ENCODE peak calls at places on chromosomes 2 and 18, in five cellular contexts. X is CD8-positive, alpha-beta T cell; C is epithelial cell of esophagus; K is gastrocnemius medialis; G is fibroblast of the aortic adventitia. N is an unnamed sample.

GRCh38 chr2:165227571-165227970 is 11.6 kb upstream of the SCN2A start:
- DNase-seq in X (no peak), C (no peak), K (no peak), G (no peak), N (no peak)

GRCh38 chr2:65663831-65664407 is 231.5 kb upstream of the SPRED2 start:
- DNase-seq in X (no peak), C (no peak), K (no peak), G (no peak), N (no peak)

GRCh38 chr2:74066491-74067203 is 81.1 kb downstream of the BOLA3 start:
- DNase-seq in X (no peak), C (peak), K (no peak), G (peak), N (no peak)

GRCh38 chr2:38013158-38013752 is 62.7 kb downstream of the CYP1B1 start:
- DNase-seq in X (no peak), C (peak), K (no peak), G (peak), N (no peak)

GRCh38 chr2:46007412-46007811 is 289.8 kb upstream of the EPAS1 start:
- DNase-seq in X (no peak), C (no peak), K (no peak), G (no peak), N (no peak)

GRCh38 chr18:58808349-58808748 is 56.3 kb upstream of the ZNF532 start:
- DNase-seq in X (no peak), C (no peak), K (no peak), G (no peak), N (no peak)

GRCh38 chr2:104321141-104321799 is 532.6 kb upstream of the POU3F3 start:
- DNase-seq in X (no peak), C (no peak), K (no peak), G (no peak), N (no peak)

GRCh38 chr2:8876628-8877027 is 39.2 kb upstream of the KIDINS220 start:
- DNase-seq in X (no peak), C (no peak), K (no peak), G (no peak), N (no peak)

GRCh38 chr18:7755753-7756475 is 188.8 kb downstream of the PTPRM start:
- DNase-seq in X (no peak), C (peak), K (no peak), G (peak), N (no peak)
- TF ChIP-seq CTCF in X (no peak), C (peak), K (no peak), G (peak), N (peak)

GRCh38 chr2:168350380-168350779 is 103.0 kb upstream of the STK39 start:
- DNase-seq in X (no peak), C (no peak), K (no peak), G (peak), N (no peak)
- TF ChIP-seq CTCF in X (no peak), C (peak), K (no peak), G (no peak), N (no peak)

GRCh38 chr2:99660616-99661416 is 171.0 kb upstream of the REV1 start:
- DNase-seq in X (no peak), C (no peak), K (no peak), G (no peak), N (peak)

GRCh38 chr2:99670768-99671734 is 181.2 kb upstream of the REV1 start:
- DNase-seq in X (no peak), C (no peak), K (no peak), G (peak), N (peak)

GRCh38 chr2:99663641-99664040 is 173.8 kb upstream of the REV1 start:
- DNase-seq in X (no peak), C (no peak), K (no peak), G (no peak), N (no peak)

GRCh38 chr2:99662761-99663341 is 173.0 kb upstream of the REV1 start:
- DNase-seq in X (no peak), C (no peak), K (peak), G (peak), N (peak)

DNA sequence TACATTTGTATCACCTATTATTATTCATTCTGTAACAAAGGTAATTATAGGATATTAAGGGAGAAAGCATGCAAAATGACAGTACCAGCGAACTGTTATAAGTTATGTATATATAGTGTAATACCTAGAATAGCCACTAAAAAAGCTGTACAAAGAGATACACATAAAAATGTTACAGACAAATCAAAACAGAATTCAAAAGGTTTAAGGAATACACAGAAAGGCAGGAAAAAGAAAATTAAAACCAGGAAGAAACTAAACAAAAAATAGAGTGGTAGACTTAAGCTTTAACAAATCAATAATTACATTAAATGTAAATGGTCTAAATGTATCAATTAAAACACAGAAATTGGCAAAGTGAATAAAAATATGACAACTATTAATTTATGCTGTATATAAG is 176.4 kb upstream of the REV1 start:
- DNase-seq in X (no peak), C (no peak), K (no peak), G (no peak), N (no peak)
- TF ChIP-seq CTCF in X (no peak), C (no peak), K (no peak), G (peak), N (no peak)

GRCh38 chr18:62938006-62938405 is 222.7 kb downstream of the PHLPP1 start:
- DNase-seq in X (no peak), C (no peak), K (no peak), G (peak), N (no peak)

GRCh38 chr18:62933261-62933887 is 218.0 kb downstream of the PHLPP1 start:
- DNase-seq in X (no peak), C (no peak), K (no peak), G (no peak), N (no peak)

GRCh38 chr18:62937065-62937464 is 221.7 kb downstream of the PHLPP1 start:
- DNase-seq in X (no peak), C (peak), K (no peak), G (peak), N (no peak)

GRCh38 chr18:62938451-62938850 is 223.1 kb downstream of the PHLPP1 start:
- DNase-seq in X (no peak), C (no peak), K (no peak), G (no peak), N (no peak)

DNA sequence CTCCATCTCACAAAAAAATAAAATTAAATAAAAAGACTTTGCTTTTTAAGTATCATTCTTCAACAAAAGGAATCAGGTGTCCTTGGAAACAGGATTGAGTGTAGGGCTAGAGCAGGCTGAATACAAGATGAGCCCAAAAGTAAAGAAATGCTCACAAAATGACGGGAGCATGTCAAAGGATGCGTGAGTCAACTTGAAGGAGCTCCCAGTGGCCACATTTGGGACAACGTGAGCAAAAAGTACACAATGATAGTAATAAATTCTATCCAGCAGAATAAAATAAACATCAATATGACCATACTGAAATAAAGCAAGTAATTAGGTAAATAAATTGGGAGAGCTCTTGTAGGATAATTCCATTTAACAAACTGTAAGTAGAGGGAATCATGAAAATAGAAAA is 220.7 kb downstream of the PHLPP1 start:
- DNase-seq in X (no peak), C (no peak), K (no peak), G (no peak), N (no peak)
- TF ChIP-seq CTCF in X (no peak), C (no peak), K (no peak), G (no peak), N (no peak)

GRCh38 chr2:237432484-237433092 is 18.6 kb upstream of the COL6A3 start:
- DNase-seq in X (peak), C (peak), K (no peak), G (peak), N (peak)
- TF ChIP-seq CTCF in X (no peak), C (no peak), K (no peak), G (peak), N (peak)

DNA sequence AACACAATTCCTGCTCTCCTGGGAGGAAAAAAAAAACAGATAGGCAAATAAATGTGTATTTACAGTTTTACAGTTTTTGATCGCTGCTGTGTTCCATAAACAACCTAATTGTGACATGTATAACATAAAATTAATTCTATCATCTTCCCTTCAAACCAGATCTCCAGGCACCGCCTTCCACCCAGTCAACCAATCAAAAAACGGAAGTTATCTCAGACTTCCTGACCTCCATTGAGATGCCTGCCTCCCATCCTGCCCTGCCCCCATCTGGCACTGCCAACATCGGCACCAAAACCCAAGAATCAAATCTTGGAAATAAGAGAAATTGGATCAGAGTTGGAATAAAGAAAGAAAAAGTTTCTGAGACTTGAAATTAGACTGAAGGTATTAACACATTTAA is 3.1 kb upstream of the RIOK3 start:
- DNase-seq in X (no peak), C (no peak), K (no peak), G (no peak), N (no peak)
- TF ChIP-seq CTCF in X (no peak), C (no peak), K (no peak), G (no peak), N (no peak)

GRCh38 chr2:237723613-237724012 is 75.0 kb upstream of the RBM44 start:
- DNase-seq in X (no peak), C (peak), K (no peak), G (no peak), N (peak)
- TF ChIP-seq CTCF in X (no peak), C (no peak), K (no peak), G (no peak), N (no peak)

GRCh38 chr2:142040554-142040953 is 90.3 kb downstream of the LRP1B start:
- DNase-seq in X (no peak), C (no peak), K (no peak), G (no peak), N (no peak)

GRCh38 chr2:142038826-142039225 is 92.0 kb downstream of the LRP1B start:
- DNase-seq in X (no peak), C (peak), K (no peak), G (no peak), N (no peak)

GRCh38 chr2:142037051-142037450 is 93.8 kb downstream of the LRP1B start:
- DNase-seq in X (no peak), C (peak), K (no peak), G (no peak), N (no peak)

GRCh38 chr2:142041105-142041504 is 89.7 kb downstream of the LRP1B start:
- DNase-seq in X (no peak), C (peak), K (no peak), G (no peak), N (no peak)

GRCh38 chr2:142037744-142038143 is 93.1 kb downstream of the LRP1B start:
- DNase-seq in X (no peak), C (peak), K (no peak), G (no peak), N (no peak)
- TF ChIP-seq CTCF in X (no peak), C (peak), K (no peak), G (no peak), N (peak)

N was measured in osteocyte.